ENCODE peak calls at places on chromosomes 16 and 17, in four cellular contexts. A, U, V and K are unnamed samples.

GRCh38 chr16:23694707-23695373 is 16.2 kb downstream of the PLK1 start:
- DNase-seq in A (no peak), U (no peak), V (no peak), K (no peak)

GRCh38 chr16:84498859-84499620 is 5.4 kb downstream of the MEAK7 start:
- DNase-seq in A (no peak), U (no peak), V (no peak), K (no peak)

GRCh38 chr16:84391151-84391873 is 23.0 kb downstream of the ATP2C2 start:
- DNase-seq in A (no peak), U (no peak), V (no peak), K (no peak)

GRCh38 chr16:17544785-17545184 is 74.0 kb upstream of the XYLT1 start:
- DNase-seq in A (peak; percentile 8), U (no peak), V (no peak), K (no peak)

GRCh38 chr17:14211778-14212177 is 24.9 kb downstream of the CDRT15 start:
- DNase-seq in A (no peak), U (no peak), V (no peak), K (no peak)

GRCh38 chr17:35088647-35088910 is 25.1 kb upstream of the RFFL start:
- DNase-seq in A (peak; percentile 42), U (no peak), V (no peak), K (peak; percentile 71)

GRCh38 chr17:63785556-63785955 is 11.6 kb downstream of the DDX42 start:
- DNase-seq in A (no peak), U (no peak), V (no peak), K (no peak)

GRCh38 chr17:39626671-39627169 is at the start of gene PPP1R1B:
- DNase-seq in A (no peak), U (no peak), V (no peak), K (no peak)

GRCh38 chr16:57608462-57609113 is 19.8 kb upstream of the ADGRG1 start:
- DNase-seq in A (no peak), U (no peak), V (no peak), K (no peak)

GRCh38 chr17:75869282-75870141 is 8.9 kb downstream of the TRIM47 start:
- DNase-seq in A (no peak), U (peak; percentile 55), V (no peak), K (no peak)

GRCh38 chr16:1794908-1795666 is 1.6 kb upstream of the IGFALS start:
- DNase-seq in A (no peak), U (peak; percentile 2), V (no peak), K (no peak)

GRCh38 chr17:66420961-66421371 is 118.6 kb downstream of the PRKCA start:
- DNase-seq in A (no peak), U (no peak), V (no peak), K (no peak)

GRCh38 chr16:30980434-30980833 is 4.6 kb upstream of the HSD3B7 start:
- DNase-seq in A (no peak), U (no peak), V (no peak), K (no peak)

GRCh38 chr16:7408700-7409340 is 76.2 kb downstream of the RBFOX1 start:
- DNase-seq in A (no peak), U (no peak), V (no peak), K (no peak)

GRCh38 chr16:87556941-87557459 is 45.3 kb upstream of the JPH3 start:
- DNase-seq in A (no peak), U (peak; percentile 65), V (no peak), K (no peak)

GRCh38 chr17:65173284-65173793 is 36.2 kb downstream of the RGS9 start:
- DNase-seq in A (no peak), U (peak; percentile 15), V (peak; percentile 10), K (no peak)
- H3K4me3 ChIP-seq in A (no peak overlapping the region), U (no peak overlapping the region), V (no peak overlapping the region), K (no peak overlapping the region)

GRCh38 chr17:4934173-4934979 is 2.3 kb downstream of the GP1BA start:
- DNase-seq in A (no peak), U (no peak), V (no peak), K (no peak)
- TF ChIP-seq CTCF in A (peak; percentile 34), U (no peak), V (no peak), K (peak; percentile 14)

GRCh38 chr17:59151591-59151990 is 3.4 kb downstream of the SKA2 start:
- DNase-seq in A (no peak), U (no peak), V (no peak), K (no peak)
- H3K4me3 ChIP-seq in A (no peak overlapping the region), U (no peak overlapping the region), V (no peak overlapping the region), K (no peak overlapping the region)

GRCh38 chr17:48522031-48522593 is 8.7 kb downstream of the HOXB1 start:
- DNase-seq in A (no peak), U (no peak), V (no peak), K (no peak)

GRCh38 chr17:48519427-48519826 is 11.4 kb downstream of the HOXB1 start:
- DNase-seq in A (no peak), U (no peak), V (no peak), K (no peak)

GRCh38 chr17:48526986-48527741 is 3.6 kb downstream of the HOXB1 start:
- DNase-seq in A (no peak), U (no peak), V (no peak), K (no peak)

GRCh38 chr17:48520631-48521045 is 10.2 kb downstream of the HOXB1 start:
- DNase-seq in A (no peak), U (no peak), V (no peak), K (no peak)

GRCh38 chr17:48522990-48523389 is 7.8 kb downstream of the HOXB1 start:
- DNase-seq in A (no peak), U (no peak), V (no peak), K (no peak)
- TF ChIP-seq CTCF in A (peak; percentile 40), U (no peak), V (peak; percentile 11), K (peak; percentile 11)

GRCh38 chr17:65122836-65123756 is 14.1 kb upstream of the RGS9 start:
- DNase-seq in A (peak; percentile 91), U (peak; percentile 89), V (peak; percentile 55), K (peak; percentile 79)
- H3K4me3 ChIP-seq in A (peak overlapping the region; percentile 71), U (peak overlapping the region; percentile 68), V (peak overlapping the region; percentile 70), K (peak overlapping the region; percentile 65)

GRCh38 chr16:10938844-10939648 is 3.2 kb downstream of the DEXI start:
- DNase-seq in A (no peak), U (no peak), V (no peak), K (no peak)

GRCh38 chr16:10936585-10936984 is 5.7 kb downstream of the DEXI start:
- DNase-seq in A (no peak), U (no peak), V (no peak), K (no peak)

GRCh38 chr16:10938321-10938720 is 3.9 kb downstream of the DEXI start:
- DNase-seq in A (no peak), U (no peak), V (no peak), K (no peak)

GRCh38 chr16:10935491-10935890 is 6.8 kb downstream of the DEXI start:
- DNase-seq in A (no peak), U (no peak), V (no peak), K (no peak)

GRCh38 chr16:10937068-10937859 is 5.0 kb downstream of the DEXI start:
- DNase-seq in A (no peak), U (no peak), V (no peak), K (no peak)
- TF ChIP-seq CTCF in A (no peak), U (no peak), V (no peak), K (no peak)

DNA sequence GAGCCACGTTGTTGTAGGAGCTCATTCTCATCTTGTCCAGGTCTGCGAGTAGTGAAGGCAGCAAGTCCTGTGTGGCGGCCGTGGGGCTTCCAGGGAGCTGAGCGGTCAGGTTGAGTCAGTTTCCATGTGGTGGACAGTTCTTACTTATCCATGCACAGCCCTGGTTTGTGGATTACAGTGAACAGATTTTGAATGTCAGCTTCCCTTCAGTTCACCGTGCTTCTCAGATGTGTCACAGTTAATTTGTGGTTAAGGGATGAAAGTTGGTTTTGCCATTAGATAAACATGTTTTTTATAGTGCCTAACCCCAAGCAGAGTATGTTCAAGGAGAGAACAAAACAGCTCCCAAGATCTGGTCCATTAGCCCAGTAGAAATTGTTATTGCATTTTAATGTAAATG is 103.1 kb downstream of the RPTOR start:
- DNase-seq in A (no peak), U (no peak), V (no peak), K (no peak)
- H3K4me3 ChIP-seq in A (no peak overlapping the region), U (no peak overlapping the region), V (no peak overlapping the region), K (no peak overlapping the region)

GRCh38 chr16:85987750-85988078 is 88.8 kb downstream of the IRF8 start:
- DNase-seq in A (no peak), U (no peak), V (no peak), K (no peak)
- TF ChIP-seq CTCF in A (no peak), U (no peak), V (no peak), K (no peak)